ENCODE peak calls at places on chromosomes 5 and 9, in ten cellular contexts. Y, E, L, O, T, H, X, W, D and F are unnamed samples. For H3K4me1, the result is how much of the 10 kb centered on the place peaks cover.

GRCh38 chr9:124271660-124272059 is 13.9 kb downstream of the NEK6 start:
- DNase-seq in Y (peak), E (peak), L (peak), O (no peak), T (no peak), H (no peak), X (peak), W (no peak), D (no peak), F (peak)

GRCh38 chr9:123349691-123350480 is 6.1 kb upstream of the CRB2 start:
- DNase-seq in Y (peak), E (peak), L (no peak), O (peak), T (peak), H (peak), X (no peak), W (no peak), D (peak), F (peak)

GRCh38 chr9:88183798-88184495 is 45.7 kb upstream of the SPATA31C2 start:
- DNase-seq in Y (no peak), E (no peak), L (no peak), O (no peak), T (no peak), H (no peak), X (no peak), W (no peak), D (no peak), F (no peak)

GRCh38 chr5:172939045-172939444 is 20.2 kb upstream of the RPL26L1 start:
- DNase-seq in Y (no peak), E (no peak), L (no peak), O (no peak), T (no peak), H (peak), X (no peak), W (no peak), D (no peak), F (no peak)

GRCh38 chr9:100222674-100223073 is 123.6 kb downstream of the INVS start:
- DNase-seq in Y (no peak), E (no peak), L (no peak), O (no peak), T (no peak), H (no peak), X (no peak), W (no peak), D (peak), F (no peak)

GRCh38 chr5:132530946-132531345 is 12.4 kb downstream of the IL5 start:
- DNase-seq in Y (no peak), E (no peak), L (no peak), O (no peak), T (no peak), H (no peak), X (no peak), W (no peak), D (no peak), F (no peak)

GRCh38 chr5:38540348-38540747 is 16.1 kb downstream of the LIFR start:
- DNase-seq in Y (no peak), E (no peak), L (no peak), O (no peak), T (no peak), H (peak), X (peak), W (no peak), D (no peak), F (no peak)

GRCh38 chr5:10583663-10584572 is 20.0 kb downstream of the ANKRD33B start:
- DNase-seq in Y (no peak), E (no peak), L (no peak), O (no peak), T (no peak), H (no peak), X (no peak), W (no peak), D (no peak), F (no peak)

GRCh38 chr9:137878146-137878941 is 762 bp downstream of the CACNA1B start:
- DNase-seq in Y (no peak), E (no peak), L (no peak), O (peak), T (peak), H (peak), X (no peak), W (no peak), D (peak), F (no peak)

GRCh38 chr9:88258012-88258411 is 119.7 kb upstream of the SPATA31C2 start:
- DNase-seq in Y (no peak), E (no peak), L (no peak), O (no peak), T (no peak), H (no peak), X (no peak), W (no peak), D (no peak), F (no peak)

GRCh38 chr5:111927191-111927590 is 170.2 kb upstream of the NREP start:
- DNase-seq in Y (no peak), E (no peak), L (no peak), O (no peak), T (no peak), H (no peak), X (no peak), W (no peak), D (no peak), F (no peak)

GRCh38 chr5:140165101-140165920 is 9.7 kb upstream of the CYSTM1 start:
- DNase-seq in Y (peak), E (peak), L (peak), O (no peak), T (no peak), H (peak), X (peak), W (no peak), D (no peak), F (peak)

GRCh38 chr9:115393976-115394775 is 276.2 kb upstream of the TNC start:
- DNase-seq in Y (no peak), E (no peak), L (no peak), O (no peak), T (no peak), H (no peak), X (peak), W (no peak), D (peak), F (no peak)

GRCh38 chr5:87732875-87733768 is 320.4 kb upstream of the CCNH start:
- DNase-seq in Y (no peak), E (no peak), L (no peak), O (no peak), T (no peak), H (no peak), X (no peak), W (no peak), D (no peak), F (no peak)

GRCh38 chr5:151150484-151151262 is 6.9 kb downstream of the ANXA6 start:
- DNase-seq in Y (peak), E (peak), L (peak), O (peak), T (peak), H (no peak), X (no peak), W (no peak), D (no peak), F (peak)

GRCh38 chr5:35852084-35852734 is 4.5 kb upstream of the IL7R start:
- DNase-seq in Y (no peak), E (no peak), L (no peak), O (peak), T (peak), H (no peak), X (no peak), W (no peak), D (no peak), F (no peak)

GRCh38 chr9:38063363-38063707 is 5.7 kb downstream of the SHB start:
- DNase-seq in Y (no peak), E (no peak), L (no peak), O (no peak), T (no peak), H (no peak), X (no peak), W (no peak), D (no peak), F (no peak)

GRCh38 chr5:173229966-173230740 is 4.9 kb downstream of the NKX2-5 start:
- DNase-seq in Y (no peak), E (no peak), L (no peak), O (no peak), T (no peak), H (peak), X (peak), W (no peak), D (no peak), F (no peak)

GRCh38 chr9:135782946-135783345 is 81.0 kb downstream of the KCNT1 start:
- DNase-seq in Y (no peak), E (no peak), L (no peak), O (no peak), T (no peak), H (no peak), X (no peak), W (no peak), D (no peak), F (no peak)

GRCh38 chr5:103373576-103374472 is 115.3 kb downstream of the MACIR start:
- DNase-seq in Y (peak), E (no peak), L (no peak), O (no peak), T (no peak), H (no peak), X (no peak), W (no peak), D (no peak), F (peak)

GRCh38 chr5:88778736-88779135 is 104.2 kb downstream of the MEF2C start:
- DNase-seq in Y (no peak), E (no peak), L (no peak), O (no peak), T (no peak), H (peak), X (peak), W (no peak), D (no peak), F (no peak)

GRCh38 chr5:141494761-141495455 is 6.0 kb downstream of the PCDHGC5 start:
- DNase-seq in Y (no peak), E (no peak), L (no peak), O (no peak), T (no peak), H (no peak), X (no peak), W (no peak), D (no peak), F (no peak)
- H3K4me3 ChIP-seq in Y (no peak), E (no peak), L (no peak), O (no peak), T (no peak), H (no peak), X (no peak), W (peak), D (no peak), F (no peak)

GRCh38 chr5:149156435-149157083 is 15.3 kb downstream of the ABLIM3 start:
- DNase-seq in Y (no peak), E (no peak), L (no peak), O (no peak), T (no peak), H (no peak), X (no peak), W (no peak), D (no peak), F (no peak)

GRCh38 chr5:149161026-149161687 is 19.9 kb downstream of the ABLIM3 start:
- DNase-seq in Y (no peak), E (no peak), L (no peak), O (no peak), T (no peak), H (no peak), X (no peak), W (no peak), D (no peak), F (peak)

GRCh38 chr5:149157330-149157729 is 16.0 kb downstream of the ABLIM3 start:
- DNase-seq in Y (no peak), E (no peak), L (no peak), O (no peak), T (no peak), H (no peak), X (no peak), W (no peak), D (no peak), F (no peak)

GRCh38 chr5:149162401-149163084 is 21.2 kb downstream of the ABLIM3 start:
- DNase-seq in Y (no peak), E (no peak), L (no peak), O (no peak), T (no peak), H (no peak), X (no peak), W (no peak), D (peak), F (no peak)

DNA sequence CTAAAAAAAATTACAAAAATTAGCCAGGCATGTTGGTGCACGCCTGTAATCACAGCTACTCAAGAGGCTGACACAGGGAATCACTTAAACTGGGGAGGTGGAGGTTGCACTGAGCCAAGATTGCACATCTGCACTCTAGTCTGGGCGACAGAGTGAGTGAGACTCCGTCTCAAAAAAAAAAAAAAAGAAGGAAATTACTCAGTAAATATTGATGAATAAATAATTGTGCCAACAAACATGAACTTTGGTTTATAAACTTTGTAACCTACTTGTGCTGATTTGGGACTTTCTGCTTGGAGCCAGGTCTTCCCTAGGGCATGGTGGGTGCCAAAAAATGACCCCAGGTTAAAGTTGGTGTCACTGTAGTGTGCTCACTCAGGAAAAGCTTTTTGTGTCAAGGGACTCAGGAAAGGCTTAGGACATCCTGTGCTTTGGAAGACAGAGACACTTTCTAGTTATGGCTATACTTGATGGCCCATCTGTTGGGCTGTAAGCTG is 19.0 kb downstream of the ABLIM3 start:
- DNase-seq in Y (no peak), E (no peak), L (no peak), O (no peak), T (no peak), H (no peak), X (no peak), W (no peak), D (peak), F (no peak)
- H3K4me1 ChIP-seq in Y (under half), E (under half), L (under half), O (under half), T (under half), H (under half), X (under half), W (under half), D (under half), F (under half)

GRCh38 chr5:120442694-120443093 is 21.4 kb upstream of the PRR16 start:
- DNase-seq in Y (no peak), E (no peak), L (no peak), O (no peak), T (no peak), H (no peak), X (no peak), W (no peak), D (no peak), F (no peak)
- H3K4me3 ChIP-seq in Y (no peak), E (no peak), L (no peak), O (no peak), T (no peak), H (no peak), X (no peak), W (no peak), D (no peak), F (no peak)

DNA sequence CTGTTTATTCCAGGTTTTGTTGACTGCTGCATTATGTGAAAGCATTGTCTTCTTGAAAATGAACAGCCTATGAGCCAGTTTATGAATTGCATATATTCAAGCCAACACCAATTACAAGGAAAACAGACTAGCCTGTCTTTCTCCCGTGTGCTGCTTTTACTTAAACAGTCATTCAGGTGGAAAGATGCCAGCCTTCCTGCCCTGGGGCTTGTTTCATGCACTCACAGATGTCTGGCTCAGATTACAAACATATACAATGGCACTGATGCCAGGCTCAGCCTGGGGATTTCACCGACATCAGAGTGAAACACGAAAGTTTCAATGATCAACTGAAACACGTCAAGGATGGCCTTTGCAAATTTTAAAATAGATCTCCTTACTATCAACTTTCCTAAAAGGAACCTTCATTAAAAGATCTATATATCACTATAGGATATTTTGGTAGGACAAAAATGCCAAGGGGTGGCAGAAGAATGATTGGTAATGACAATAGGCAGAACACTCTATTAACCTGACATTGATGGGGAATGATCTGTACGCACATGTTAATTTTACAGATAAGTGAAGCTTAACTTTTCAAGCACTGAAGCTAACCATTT is 1576.5 kb downstream of the EFNA5 start:
- DNase-seq in Y (no peak), E (no peak), L (no peak), O (no peak), T (no peak), H (no peak), X (no peak), W (no peak), D (peak), F (no peak)
- H3K4me1 ChIP-seq in Y (under half), E (under half), L (under half), O (under half), T (under half), H (under half), X (under half), W (under half), D (under half), F (under half)

GRCh38 chr5:1167361-1167727 is 34.1 kb upstream of the SLC6A19 start:
- DNase-seq in Y (no peak), E (no peak), L (no peak), O (no peak), T (no peak), H (peak), X (no peak), W (no peak), D (no peak), F (no peak)
- H3K4me3 ChIP-seq in Y (no peak), E (no peak), L (no peak), O (no peak), T (no peak), H (no peak), X (no peak), W (no peak), D (no peak), F (no peak)

DNA sequence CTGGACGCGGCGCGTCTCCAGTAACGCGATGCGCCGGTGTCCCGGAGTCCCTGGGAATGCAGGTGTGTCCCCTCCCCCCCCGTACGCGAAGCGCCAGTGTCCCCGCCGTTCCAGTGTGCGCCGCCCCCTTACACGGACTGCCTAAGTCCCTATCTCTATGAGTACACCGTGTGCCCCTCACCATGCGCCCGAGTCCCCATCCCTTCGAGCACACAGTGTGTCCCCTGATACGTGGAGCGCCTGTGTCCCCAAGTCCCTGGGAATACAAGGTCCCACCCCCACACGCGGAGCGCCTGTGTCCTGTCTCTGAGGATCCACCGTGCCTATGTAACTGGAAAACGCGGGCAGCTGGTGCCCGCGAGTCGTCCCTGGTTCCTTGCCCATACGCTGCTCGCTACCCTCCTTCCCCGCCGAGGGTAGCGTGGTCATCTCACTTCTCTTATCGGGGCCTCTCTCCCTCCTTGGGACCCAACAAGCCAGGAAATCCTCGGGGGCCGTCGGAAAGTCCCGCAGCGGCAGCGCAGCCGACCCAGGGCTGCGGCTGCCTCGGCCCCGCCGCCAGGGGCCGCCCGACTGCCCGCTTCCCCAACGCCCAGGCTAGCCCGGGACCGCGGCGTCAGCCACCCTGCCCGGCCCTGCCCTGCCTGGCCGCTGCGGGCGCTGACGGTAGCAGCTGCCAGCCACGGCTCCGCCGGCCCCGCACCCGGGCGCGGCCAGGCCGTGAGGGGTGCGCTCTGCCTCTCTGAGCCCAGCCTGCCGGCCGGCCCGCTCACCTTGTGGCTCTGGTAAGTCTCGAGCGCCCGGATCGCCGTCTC is 642 bp downstream of the ELL2 start:
- DNase-seq in Y (peak), E (peak), L (peak), O (peak), T (peak), H (peak), X (peak), W (peak), D (peak), F (peak)
- H3K4me1 ChIP-seq in Y (under half), E (under half), L (under half), O (under half), T (under half), H (under half), X (under half), W (under half), D (under half), F (under half)

GRCh38 chr5:15618938-15619337 is 119.0 kb downstream of the FBXL7 start:
- DNase-seq in Y (no peak), E (no peak), L (no peak), O (no peak), T (no peak), H (no peak), X (no peak), W (no peak), D (no peak), F (no peak)

GRCh38 chr5:15615859-15616258 is 115.9 kb downstream of the FBXL7 start:
- DNase-seq in Y (no peak), E (no peak), L (no peak), O (no peak), T (no peak), H (no peak), X (no peak), W (no peak), D (no peak), F (no peak)

GRCh38 chr5:15623794-15624193 is 123.8 kb downstream of the FBXL7 start:
- DNase-seq in Y (no peak), E (no peak), L (no peak), O (no peak), T (no peak), H (no peak), X (no peak), W (no peak), D (no peak), F (no peak)

GRCh38 chr5:15620501-15620900 is 120.5 kb downstream of the FBXL7 start:
- DNase-seq in Y (no peak), E (no peak), L (no peak), O (no peak), T (no peak), H (peak), X (peak), W (peak), D (no peak), F (no peak)

DNA sequence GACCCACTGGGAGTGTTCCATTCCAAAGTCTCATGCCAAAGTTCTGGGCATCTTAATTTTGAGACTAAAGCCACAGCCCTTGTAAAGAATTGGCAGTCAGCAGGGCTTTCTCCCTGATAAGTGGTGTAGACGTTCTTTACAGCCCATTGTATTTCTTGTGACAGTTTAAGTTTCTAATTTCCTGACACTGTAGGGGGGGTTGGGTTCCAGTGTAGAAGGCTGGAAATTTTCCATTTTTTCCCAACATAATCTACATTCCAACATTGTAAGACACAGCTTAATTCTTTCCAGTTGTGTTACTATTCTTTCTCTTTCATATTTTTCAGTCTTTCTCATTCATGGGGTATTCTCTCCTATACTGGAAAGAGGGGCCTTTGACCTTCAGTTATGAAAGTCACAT is 121.1 kb downstream of the FBXL7 start:
- DNase-seq in Y (no peak), E (no peak), L (no peak), O (no peak), T (no peak), H (no peak), X (no peak), W (no peak), D (no peak), F (no peak)
- H3K4me3 ChIP-seq in Y (no peak), E (no peak), L (no peak), O (no peak), T (no peak), H (no peak), X (peak), W (peak), D (no peak), F (no peak)